ENCODE peak calls at places on chromosomes 12 and 14, in seven cellular contexts. One of them, this sample, is unnamed.
A peak's percentile ranks its signal among the peaks of the same experiment; 100 is the strongest.

GRCh38 chr12:41277019-41277770 is 89.1 kb downstream of the PDZRN4 start:
- DNase-seq in fibroblast of pulmonary artery: peak; percentile 69
- DNase-seq in OCI-LY7: peak; percentile 70
- DNase-seq in lung: no peak
- DNase-seq in astrocyte of the spinal cord: peak; percentile 40
- DNase-seq in left lung: no peak
- DNase-seq in A673: peak; percentile 71
- DNase-seq in this sample: peak; percentile 9

GRCh38 chr12:115598827-115599226 is 678.7 kb downstream of the MED13L start:
- DNase-seq in fibroblast of pulmonary artery: no peak
- DNase-seq in OCI-LY7: no peak
- DNase-seq in lung: no peak
- DNase-seq in astrocyte of the spinal cord: no peak
- DNase-seq in left lung: no peak
- DNase-seq in A673: peak; percentile 2
- DNase-seq in this sample: peak; percentile 45

GRCh38 chr14:22856428-22856827 is 15.1 kb upstream of the LRP10 start:
- DNase-seq in fibroblast of pulmonary artery: no peak
- DNase-seq in OCI-LY7: no peak
- DNase-seq in lung: no peak
- DNase-seq in astrocyte of the spinal cord: no peak
- DNase-seq in left lung: no peak
- DNase-seq in A673: no peak
- DNase-seq in this sample: no peak

GRCh38 chr14:101535232-101535631 is 26.1 kb upstream of the DIO3 start:
- DNase-seq in fibroblast of pulmonary artery: no peak
- DNase-seq in OCI-LY7: peak; percentile 73
- DNase-seq in lung: no peak
- DNase-seq in astrocyte of the spinal cord: no peak
- DNase-seq in left lung: no peak
- DNase-seq in A673: peak; percentile 50
- DNase-seq in this sample: no peak

GRCh38 chr12:130831246-130831645 is 7.8 kb downstream of the STX2 start:
- DNase-seq in fibroblast of pulmonary artery: no peak
- DNase-seq in OCI-LY7: no peak
- DNase-seq in lung: no peak
- DNase-seq in astrocyte of the spinal cord: no peak
- DNase-seq in left lung: no peak
- DNase-seq in A673: no peak
- DNase-seq in this sample: no peak

GRCh38 chr12:87332987-87333761 is 696.0 kb downstream of the C12orf50 start:
- DNase-seq in fibroblast of pulmonary artery: peak; percentile 27
- DNase-seq in OCI-LY7: no peak
- DNase-seq in lung: no peak
- DNase-seq in astrocyte of the spinal cord: peak; percentile 9
- DNase-seq in left lung: no peak
- DNase-seq in A673: peak; percentile 80
- DNase-seq in this sample: peak; percentile 6

GRCh38 chr12:120262852-120263724 is 2.4 kb downstream of the PXN start:
- DNase-seq in fibroblast of pulmonary artery: peak; percentile 28
- DNase-seq in OCI-LY7: no peak
- DNase-seq in lung: no peak
- DNase-seq in astrocyte of the spinal cord: no peak
- DNase-seq in left lung: no peak
- DNase-seq in A673: no peak
- DNase-seq in this sample: peak; percentile 77

GRCh38 chr12:75722714-75723200 is 211.3 kb upstream of the KRR1 start:
- DNase-seq in fibroblast of pulmonary artery: peak; percentile 96
- DNase-seq in OCI-LY7: peak; percentile 21
- DNase-seq in lung: peak; percentile 41
- DNase-seq in astrocyte of the spinal cord: peak; percentile 95
- DNase-seq in left lung: no peak
- DNase-seq in A673: peak; percentile 96
- DNase-seq in this sample: peak; percentile 95

GRCh38 chr12:18382486-18382885 is 121.2 kb downstream of the PIK3C2G start:
- DNase-seq in fibroblast of pulmonary artery: peak; percentile 84
- DNase-seq in OCI-LY7: no peak
- DNase-seq in lung: no peak
- DNase-seq in astrocyte of the spinal cord: no peak
- DNase-seq in left lung: no peak
- DNase-seq in A673: no peak
- DNase-seq in this sample: peak; percentile 46

GRCh38 chr12:127539499-127539898 is 727.5 kb upstream of the TMEM132C start:
- DNase-seq in fibroblast of pulmonary artery: no peak
- DNase-seq in OCI-LY7: no peak
- DNase-seq in lung: no peak
- DNase-seq in astrocyte of the spinal cord: no peak
- DNase-seq in left lung: no peak
- DNase-seq in A673: no peak
- DNase-seq in this sample: no peak

GRCh38 chr14:60242420-60242819 is 6.6 kb upstream of the PPM1A start:
- DNase-seq in fibroblast of pulmonary artery: no peak
- DNase-seq in OCI-LY7: peak; percentile 30
- DNase-seq in lung: no peak
- DNase-seq in astrocyte of the spinal cord: no peak
- DNase-seq in left lung: no peak
- DNase-seq in A673: no peak
- DNase-seq in this sample: no peak

GRCh38 chr12:57216014-57216891 is at the start of gene NXPH4:
- DNase-seq in fibroblast of pulmonary artery: no peak
- DNase-seq in OCI-LY7: peak; percentile 69
- DNase-seq in lung: no peak
- DNase-seq in astrocyte of the spinal cord: no peak
- DNase-seq in left lung: no peak
- DNase-seq in A673: no peak
- DNase-seq in this sample: peak; percentile 56

GRCh38 chr14:64707661-64708060 is 3.4 kb downstream of the PLEKHG3 start:
- DNase-seq in fibroblast of pulmonary artery: peak; percentile 72
- DNase-seq in OCI-LY7: no peak
- DNase-seq in lung: no peak
- DNase-seq in astrocyte of the spinal cord: peak; percentile 78
- DNase-seq in left lung: no peak
- DNase-seq in A673: no peak
- DNase-seq in this sample: peak; percentile 65

GRCh38 chr12:120932956-120933526 is 28.9 kb upstream of the SPPL3 start:
- DNase-seq in fibroblast of pulmonary artery: no peak
- DNase-seq in OCI-LY7: no peak
- DNase-seq in lung: no peak
- DNase-seq in astrocyte of the spinal cord: no peak
- DNase-seq in left lung: no peak
- DNase-seq in A673: no peak
- DNase-seq in this sample: no peak

GRCh38 chr12:92574046-92574783 is 128.6 kb upstream of the PLEKHG7 start:
- DNase-seq in fibroblast of pulmonary artery: no peak
- DNase-seq in OCI-LY7: peak; percentile 46
- DNase-seq in lung: no peak
- DNase-seq in astrocyte of the spinal cord: peak; percentile 37
- DNase-seq in left lung: no peak
- DNase-seq in A673: peak; percentile 7
- DNase-seq in this sample: peak; percentile 41
- TF ChIP-seq CTCF in fibroblast of pulmonary artery: peak; percentile 38
- TF ChIP-seq CTCF in OCI-LY7: peak; percentile 77
- TF ChIP-seq CTCF in lung: no peak
- TF ChIP-seq CTCF in astrocyte of the spinal cord: peak; percentile 50
- TF ChIP-seq CTCF in left lung: no peak
- TF ChIP-seq CTCF in A673: peak; percentile 33
- TF ChIP-seq CTCF in this sample: peak; percentile 16

GRCh38 chr14:54785111-54785777 is 117.4 kb downstream of the GCH1 start:
- DNase-seq in fibroblast of pulmonary artery: no peak
- DNase-seq in OCI-LY7: peak; percentile 14
- DNase-seq in lung: no peak
- DNase-seq in astrocyte of the spinal cord: no peak
- DNase-seq in left lung: no peak
- DNase-seq in A673: no peak
- DNase-seq in this sample: no peak
- H3K4me3 ChIP-seq in fibroblast of pulmonary artery: no peak overlapping the region
- H3K4me3 ChIP-seq in OCI-LY7: no peak overlapping the region
- H3K4me3 ChIP-seq in lung: no peak overlapping the region
- H3K4me3 ChIP-seq in astrocyte of the spinal cord: no peak overlapping the region
- H3K4me3 ChIP-seq in left lung: no peak overlapping the region
- H3K4me3 ChIP-seq in A673: no peak overlapping the region
- H3K4me3 ChIP-seq in this sample: no peak overlapping the region

GRCh38 chr14:57182760-57183503 is 85.8 kb downstream of the EXOC5 start:
- DNase-seq in fibroblast of pulmonary artery: peak; percentile 18
- DNase-seq in OCI-LY7: peak; percentile 10
- DNase-seq in lung: no peak
- DNase-seq in astrocyte of the spinal cord: no peak
- DNase-seq in left lung: no peak
- DNase-seq in A673: peak; percentile 76
- DNase-seq in this sample: no peak
- TF ChIP-seq CTCF in fibroblast of pulmonary artery: peak; percentile 40
- TF ChIP-seq CTCF in OCI-LY7: peak; percentile 71
- TF ChIP-seq CTCF in lung: no peak
- TF ChIP-seq CTCF in astrocyte of the spinal cord: peak; percentile 35
- TF ChIP-seq CTCF in left lung: no peak
- TF ChIP-seq CTCF in A673: peak; percentile 78
- TF ChIP-seq CTCF in this sample: peak; percentile 29

DNA sequence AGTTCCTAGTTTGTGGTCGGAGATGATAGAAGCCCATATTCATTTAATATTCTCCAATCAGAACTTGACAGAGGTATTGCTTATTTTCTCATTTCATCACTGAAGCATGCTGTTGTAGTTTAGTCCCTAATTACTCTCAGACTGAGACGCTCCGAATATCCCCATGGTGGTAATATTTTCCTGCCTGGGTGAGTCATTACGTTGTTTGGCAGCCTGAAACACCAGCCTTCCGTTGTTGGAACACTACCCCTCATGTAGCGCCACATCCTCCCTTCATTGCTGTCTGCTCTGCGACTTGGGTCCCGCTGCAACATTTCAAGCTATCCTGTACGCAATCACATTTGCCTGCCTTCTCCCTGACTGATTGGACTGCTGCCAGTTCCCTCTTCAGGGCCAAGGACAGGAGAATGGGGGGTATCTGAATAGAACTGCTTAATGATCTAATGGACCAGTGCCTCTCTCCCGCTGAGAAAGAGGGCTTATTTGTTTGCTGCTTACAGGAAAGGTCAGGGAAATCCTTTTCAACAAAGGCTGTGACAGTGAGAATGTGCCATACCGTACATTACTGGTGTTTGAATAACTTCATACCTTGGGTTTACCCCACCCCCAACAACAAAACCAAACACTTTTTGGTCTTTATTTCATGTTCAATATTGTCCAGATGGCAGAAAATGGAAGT is 369.2 kb downstream of the NPAS3 start:
- DNase-seq in fibroblast of pulmonary artery: peak; percentile 76
- DNase-seq in OCI-LY7: no peak
- DNase-seq in lung: no peak
- DNase-seq in astrocyte of the spinal cord: peak; percentile 86
- DNase-seq in left lung: peak; percentile 49
- DNase-seq in A673: peak; percentile 94
- DNase-seq in this sample: peak; percentile 82
- H3K4me3 ChIP-seq in fibroblast of pulmonary artery: no peak overlapping the region
- H3K4me3 ChIP-seq in OCI-LY7: no peak overlapping the region
- H3K4me3 ChIP-seq in lung: no peak overlapping the region
- H3K4me3 ChIP-seq in astrocyte of the spinal cord: no peak overlapping the region
- H3K4me3 ChIP-seq in left lung: no peak overlapping the region
- H3K4me3 ChIP-seq in A673: peak overlapping the region; percentile 18
- H3K4me3 ChIP-seq in this sample: no peak overlapping the region

GRCh38 chr14:105015242-105015641 is 5.6 kb downstream of the CDCA4 start:
- DNase-seq in fibroblast of pulmonary artery: no peak
- DNase-seq in OCI-LY7: no peak
- DNase-seq in lung: no peak
- DNase-seq in astrocyte of the spinal cord: no peak
- DNase-seq in left lung: no peak
- DNase-seq in A673: no peak
- DNase-seq in this sample: no peak
- TF ChIP-seq CTCF in fibroblast of pulmonary artery: no peak
- TF ChIP-seq CTCF in OCI-LY7: no peak
- TF ChIP-seq CTCF in lung: no peak
- TF ChIP-seq CTCF in astrocyte of the spinal cord: no peak
- TF ChIP-seq CTCF in left lung: no peak
- TF ChIP-seq CTCF in A673: no peak
- TF ChIP-seq CTCF in this sample: no peak

DNA sequence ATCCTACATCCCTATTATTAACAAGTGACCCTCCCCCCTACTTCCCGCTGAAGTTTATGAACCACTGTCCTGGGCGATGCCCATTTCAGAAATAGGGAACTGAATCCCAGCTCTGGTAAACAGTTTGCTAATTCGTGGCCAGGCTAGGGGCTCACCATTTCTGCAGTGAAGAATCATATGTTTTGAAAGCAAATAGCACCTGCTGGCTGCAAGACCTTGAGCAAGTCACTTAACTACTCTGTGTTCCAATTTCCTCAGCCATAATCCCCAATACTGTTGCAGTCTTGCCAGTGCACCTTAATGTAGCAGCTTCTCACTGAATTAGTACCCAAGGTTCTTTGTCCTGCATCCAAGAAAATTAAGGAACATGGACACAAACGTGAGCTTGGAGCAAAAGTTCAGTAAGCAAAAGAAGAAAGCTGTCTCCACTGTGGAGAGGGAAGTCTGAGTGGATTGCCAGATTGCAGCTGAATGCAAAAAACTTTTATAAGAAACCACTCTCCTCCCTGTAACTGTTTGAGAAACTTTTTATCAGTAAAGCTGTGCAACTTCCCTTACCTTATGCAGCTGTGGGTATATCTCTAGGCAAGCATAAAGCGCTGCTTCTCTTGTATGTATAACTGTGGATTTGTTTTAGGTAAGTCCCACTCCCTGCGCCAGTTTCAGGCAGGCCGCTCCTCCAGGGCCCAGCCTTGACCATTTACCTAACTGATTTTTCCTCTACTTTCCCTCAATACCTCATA is 824 bp downstream of the OAS1 start:
- DNase-seq in fibroblast of pulmonary artery: no peak
- DNase-seq in OCI-LY7: peak; percentile 82
- DNase-seq in lung: no peak
- DNase-seq in astrocyte of the spinal cord: no peak
- DNase-seq in left lung: no peak
- DNase-seq in A673: no peak
- DNase-seq in this sample: no peak
- H3K4me3 ChIP-seq in fibroblast of pulmonary artery: no peak overlapping the region
- H3K4me3 ChIP-seq in OCI-LY7: peak overlapping the region; percentile 71
- H3K4me3 ChIP-seq in lung: peak overlapping the region; percentile 44
- H3K4me3 ChIP-seq in astrocyte of the spinal cord: no peak overlapping the region
- H3K4me3 ChIP-seq in left lung: peak overlapping the region; percentile 58
- H3K4me3 ChIP-seq in A673: peak overlapping the region; percentile 38
- H3K4me3 ChIP-seq in this sample: peak overlapping the region; percentile 55

GRCh38 chr12:98868076-98868475 is 223.0 kb downstream of the APAF1 start:
- DNase-seq in fibroblast of pulmonary artery: no peak
- DNase-seq in OCI-LY7: no peak
- DNase-seq in lung: no peak
- DNase-seq in astrocyte of the spinal cord: no peak
- DNase-seq in left lung: no peak
- DNase-seq in A673: no peak
- DNase-seq in this sample: no peak
- TF ChIP-seq CTCF in fibroblast of pulmonary artery: no peak
- TF ChIP-seq CTCF in OCI-LY7: no peak
- TF ChIP-seq CTCF in lung: no peak
- TF ChIP-seq CTCF in astrocyte of the spinal cord: no peak
- TF ChIP-seq CTCF in left lung: no peak
- TF ChIP-seq CTCF in A673: no peak
- TF ChIP-seq CTCF in this sample: no peak

GRCh38 chr12:1914116-1914911 is 4.1 kb downstream of the CACNA2D4 start:
- DNase-seq in fibroblast of pulmonary artery: no peak
- DNase-seq in OCI-LY7: no peak
- DNase-seq in lung: no peak
- DNase-seq in astrocyte of the spinal cord: no peak
- DNase-seq in left lung: no peak
- DNase-seq in A673: no peak
- DNase-seq in this sample: no peak
- H3K4me3 ChIP-seq in fibroblast of pulmonary artery: no peak overlapping the region
- H3K4me3 ChIP-seq in OCI-LY7: no peak overlapping the region
- H3K4me3 ChIP-seq in lung: no peak overlapping the region
- H3K4me3 ChIP-seq in astrocyte of the spinal cord: no peak overlapping the region
- H3K4me3 ChIP-seq in left lung: no peak overlapping the region
- H3K4me3 ChIP-seq in A673: no peak overlapping the region
- H3K4me3 ChIP-seq in this sample: no peak overlapping the region